ENCODE peak calls at places on chromosomes 7 and 10, in five cellular contexts. V, B, W, Z and H are unnamed samples.
A peak's percentile ranks its signal among the peaks of the same experiment; 100 is the strongest.

GRCh38 chr10:20949967-20950366 is 52.9 kb upstream of the NEBL start:
- DNase-seq in B (no peak), W (no peak), Z (no peak), V (no peak), H (no peak)

GRCh38 chr7:157620616-157621015 is 283.8 kb downstream of the DNAJB6 start:
- DNase-seq in W (no peak), Z (no peak), V (no peak), B (no peak), H (no peak)

GRCh38 chr10:1412531-1413189 is 324.7 kb downstream of the ADARB2 start:
- DNase-seq in V (no peak), Z (no peak), B (no peak), W (no peak), H (peak; percentile 47)

GRCh38 chr7:42264702-42265101 is 27.7 kb upstream of the GLI3 start:
- DNase-seq in Z (no peak), W (no peak), B (no peak), V (no peak), H (no peak)

GRCh38 chr10:5506246-5506645 is 6.9 kb upstream of the CALML5 start:
- DNase-seq in W (no peak), V (no peak), B (no peak), Z (no peak), H (peak; percentile 38)

GRCh38 chr10:123019264-123019663 is 10.5 kb downstream of the ACADSB start:
- DNase-seq in B (no peak), W (no peak), Z (no peak), V (no peak), H (no peak)

GRCh38 chr7:100446040-100446439 is 9.7 kb upstream of the PPP1R35 start:
- DNase-seq in B (no peak), V (no peak), Z (no peak), W (no peak), H (no peak)

GRCh38 chr7:45394117-45394708 is 180.0 kb upstream of the ADCY1 start:
- DNase-seq in V (no peak), Z (no peak), W (no peak), B (no peak), H (no peak)

GRCh38 chr7:112770051-112770450 is 20.1 kb downstream of the TMEM168 start:
- DNase-seq in B (no peak), Z (no peak), W (no peak), V (no peak), H (no peak)

GRCh38 chr7:135200824-135201331 is 10.4 kb downstream of the WDR91 start:
- DNase-seq in Z (no peak), B (no peak), W (no peak), V (no peak), H (no peak)

GRCh38 chr7:142804715-142805114 is 33.9 kb downstream of the PRSS2 start:
- DNase-seq in V (no peak), Z (no peak), B (peak; percentile 57), W (no peak), H (no peak)